ENCODE peak calls at places on chromosomes 13 and 19, in six cellular contexts. One of them, this sample, is unnamed.

GRCh38 chr13:25764378-25764777 is 287.4 kb downstream of the SHISA2 start:
- DNase-seq in AG08395: no peak
- DNase-seq in activated CD4-positive, alpha-beta T cell treated with anti-CD3 and anti-CD28 coated beads, Interleukin-2, amount 10 ng/mL, durations not matched to agents 7 days and 5 days: no peak
- DNase-seq in activated T-cell treated with anti-CD3 and anti-CD28 coated beads for 1 hour: no peak
- DNase-seq in stimulated activated naive CD8-positive, alpha-beta T cell treated with anti-CD3 and anti-CD28 coated beads, Interleukin-15, amount 100 ng/mL, for 72 hours: no peak
- DNase-seq in AG09319: no peak
- DNase-seq in this sample: no peak

GRCh38 chr19:870963-871401 is 11.5 kb downstream of the CFD start:
- DNase-seq in AG09319: no peak
- DNase-seq in activated T-cell treated with anti-CD3 and anti-CD28 coated beads for 1 hour: no peak
- DNase-seq in AG08395: no peak
- DNase-seq in activated CD4-positive, alpha-beta T cell treated with anti-CD3 and anti-CD28 coated beads, Interleukin-2, amount 10 ng/mL, durations not matched to agents 7 days and 5 days: no peak
- DNase-seq in stimulated activated naive CD8-positive, alpha-beta T cell treated with anti-CD3 and anti-CD28 coated beads, Interleukin-15, amount 100 ng/mL, for 72 hours: no peak
- DNase-seq in this sample: no peak

GRCh38 chr13:63696055-63696454 is 2280.4 kb upstream of the PCDH20 start:
- DNase-seq in activated CD4-positive, alpha-beta T cell treated with anti-CD3 and anti-CD28 coated beads, Interleukin-2, amount 10 ng/mL, durations not matched to agents 7 days and 5 days: no peak
- DNase-seq in activated T-cell treated with anti-CD3 and anti-CD28 coated beads for 1 hour: no peak
- DNase-seq in AG09319: no peak
- DNase-seq in stimulated activated naive CD8-positive, alpha-beta T cell treated with anti-CD3 and anti-CD28 coated beads, Interleukin-15, amount 100 ng/mL, for 72 hours: no peak
- DNase-seq in AG08395: peak
- DNase-seq in this sample: peak

GRCh38 chr13:110347535-110348308 is 40.6 kb downstream of the COL4A2 start:
- DNase-seq in stimulated activated naive CD8-positive, alpha-beta T cell treated with anti-CD3 and anti-CD28 coated beads, Interleukin-15, amount 100 ng/mL, for 72 hours: no peak
- DNase-seq in AG09319: no peak
- DNase-seq in activated CD4-positive, alpha-beta T cell treated with anti-CD3 and anti-CD28 coated beads, Interleukin-2, amount 10 ng/mL, durations not matched to agents 7 days and 5 days: no peak
- DNase-seq in AG08395: peak
- DNase-seq in activated T-cell treated with anti-CD3 and anti-CD28 coated beads for 1 hour: no peak
- DNase-seq in this sample: peak

GRCh38 chr13:21225082-21225481 is 48.6 kb downstream of the MRPL57 start:
- DNase-seq in activated T-cell treated with anti-CD3 and anti-CD28 coated beads for 1 hour: no peak
- DNase-seq in AG08395: no peak
- DNase-seq in AG09319: no peak
- DNase-seq in stimulated activated naive CD8-positive, alpha-beta T cell treated with anti-CD3 and anti-CD28 coated beads, Interleukin-15, amount 100 ng/mL, for 72 hours: no peak
- DNase-seq in activated CD4-positive, alpha-beta T cell treated with anti-CD3 and anti-CD28 coated beads, Interleukin-2, amount 10 ng/mL, durations not matched to agents 7 days and 5 days: no peak
- DNase-seq in this sample: no peak

GRCh38 chr13:110298566-110299321 is 8.2 kb downstream of the COL4A1 start:
- DNase-seq in AG09319: no peak
- DNase-seq in activated T-cell treated with anti-CD3 and anti-CD28 coated beads for 1 hour: no peak
- DNase-seq in activated CD4-positive, alpha-beta T cell treated with anti-CD3 and anti-CD28 coated beads, Interleukin-2, amount 10 ng/mL, durations not matched to agents 7 days and 5 days: no peak
- DNase-seq in stimulated activated naive CD8-positive, alpha-beta T cell treated with anti-CD3 and anti-CD28 coated beads, Interleukin-15, amount 100 ng/mL, for 72 hours: peak
- DNase-seq in AG08395: no peak
- DNase-seq in this sample: no peak

GRCh38 chr13:113809934-113810333 is 50.9 kb downstream of the TMEM255B start:
- DNase-seq in AG09319: no peak
- DNase-seq in AG08395: no peak
- DNase-seq in activated CD4-positive, alpha-beta T cell treated with anti-CD3 and anti-CD28 coated beads, Interleukin-2, amount 10 ng/mL, durations not matched to agents 7 days and 5 days: no peak
- DNase-seq in stimulated activated naive CD8-positive, alpha-beta T cell treated with anti-CD3 and anti-CD28 coated beads, Interleukin-15, amount 100 ng/mL, for 72 hours: no peak
- DNase-seq in activated T-cell treated with anti-CD3 and anti-CD28 coated beads for 1 hour: no peak
- DNase-seq in this sample: no peak

GRCh38 chr19:45402469-45403070 is 2.3 kb downstream of the PPP1R13L start:
- DNase-seq in activated T-cell treated with anti-CD3 and anti-CD28 coated beads for 1 hour: no peak
- DNase-seq in AG09319: no peak
- DNase-seq in activated CD4-positive, alpha-beta T cell treated with anti-CD3 and anti-CD28 coated beads, Interleukin-2, amount 10 ng/mL, durations not matched to agents 7 days and 5 days: no peak
- DNase-seq in stimulated activated naive CD8-positive, alpha-beta T cell treated with anti-CD3 and anti-CD28 coated beads, Interleukin-15, amount 100 ng/mL, for 72 hours: peak
- DNase-seq in AG08395: peak
- DNase-seq in this sample: peak

GRCh38 chr13:102907016-102907756 is 61.4 kb downstream of the ERCC5 start:
- DNase-seq in AG08395: no peak
- DNase-seq in AG09319: no peak
- DNase-seq in activated CD4-positive, alpha-beta T cell treated with anti-CD3 and anti-CD28 coated beads, Interleukin-2, amount 10 ng/mL, durations not matched to agents 7 days and 5 days: no peak
- DNase-seq in stimulated activated naive CD8-positive, alpha-beta T cell treated with anti-CD3 and anti-CD28 coated beads, Interleukin-15, amount 100 ng/mL, for 72 hours: no peak
- DNase-seq in activated T-cell treated with anti-CD3 and anti-CD28 coated beads for 1 hour: no peak
- DNase-seq in this sample: no peak

GRCh38 chr13:33228645-33229445 is 56.7 kb downstream of the STARD13 start:
- DNase-seq in stimulated activated naive CD8-positive, alpha-beta T cell treated with anti-CD3 and anti-CD28 coated beads, Interleukin-15, amount 100 ng/mL, for 72 hours: no peak
- DNase-seq in AG08395: peak
- DNase-seq in activated T-cell treated with anti-CD3 and anti-CD28 coated beads for 1 hour: no peak
- DNase-seq in activated CD4-positive, alpha-beta T cell treated with anti-CD3 and anti-CD28 coated beads, Interleukin-2, amount 10 ng/mL, durations not matched to agents 7 days and 5 days: peak
- DNase-seq in AG09319: peak
- DNase-seq in this sample: peak

GRCh38 chr13:76637651-76638111 is 248.5 kb downstream of the KCTD12 start:
- DNase-seq in activated CD4-positive, alpha-beta T cell treated with anti-CD3 and anti-CD28 coated beads, Interleukin-2, amount 10 ng/mL, durations not matched to agents 7 days and 5 days: no peak
- DNase-seq in activated T-cell treated with anti-CD3 and anti-CD28 coated beads for 1 hour: no peak
- DNase-seq in stimulated activated naive CD8-positive, alpha-beta T cell treated with anti-CD3 and anti-CD28 coated beads, Interleukin-15, amount 100 ng/mL, for 72 hours: no peak
- DNase-seq in AG08395: peak
- DNase-seq in AG09319: no peak
- DNase-seq in this sample: no peak

GRCh38 chr19:5947435-5947834 is 30.5 kb downstream of the RANBP3 start:
- DNase-seq in activated T-cell treated with anti-CD3 and anti-CD28 coated beads for 1 hour: no peak
- DNase-seq in stimulated activated naive CD8-positive, alpha-beta T cell treated with anti-CD3 and anti-CD28 coated beads, Interleukin-15, amount 100 ng/mL, for 72 hours: no peak
- DNase-seq in activated CD4-positive, alpha-beta T cell treated with anti-CD3 and anti-CD28 coated beads, Interleukin-2, amount 10 ng/mL, durations not matched to agents 7 days and 5 days: no peak
- DNase-seq in AG08395: peak
- DNase-seq in AG09319: no peak
- DNase-seq in this sample: peak

This sample was measured in hepatic stellate cell.